ENCODE peak calls at places on chromosomes 12 and 14, in nine cellular contexts. U is H9, V is GM10248, M is fibroblast of lung, Y is AG10803, I is Calu3, A is AG04450, W is A549, T is transverse colon. S is an unnamed sample.

GRCh38 chr14:76644875-76645518 is 116.3 kb upstream of the VASH1 start:
- DNase-seq in I (peak; percentile 59), W (peak; percentile 58), U (peak; percentile 71), A (no peak), T (no peak), Y (peak; percentile 9), V (peak; percentile 52), M (peak; percentile 14), S (peak; percentile 79)

GRCh38 chr12:121096199-121096798 is 36.4 kb upstream of the P2RX7 start:
- DNase-seq in A (no peak), W (no peak), M (no peak), I (no peak), T (no peak), Y (no peak), V (no peak), U (no peak), S (no peak)

GRCh38 chr12:45974171-45974719 is 16.1 kb downstream of the SCAF11 start:
- DNase-seq in A (no peak), I (no peak), T (no peak), M (peak; percentile 27), V (no peak), W (no peak), Y (peak; percentile 24), U (no peak), S (no peak)

GRCh38 chr14:31070431-31070830 is 44.3 kb upstream of the STRN3 start:
- DNase-seq in V (no peak), Y (peak; percentile 98), A (peak; percentile 78), W (no peak), T (no peak), I (no peak), M (peak; percentile 99), U (no peak), S (no peak)

GRCh38 chr12:52084491-52085231 is 5.2 kb downstream of the SMIM41 start:
- DNase-seq in M (no peak), Y (no peak), W (no peak), I (no peak), V (no peak), T (no peak), A (no peak), U (no peak), S (no peak)

GRCh38 chr12:101570022-101570421 is 24.7 kb upstream of the MYBPC1 start:
- DNase-seq in M (peak; percentile 58), V (no peak), W (no peak), Y (peak; percentile 55), U (no peak), T (no peak), I (peak; percentile 14), A (peak; percentile 15), S (no peak)

GRCh38 chr12:76470028-76470939 is 89.3 kb downstream of the OSBPL8 start:
- DNase-seq in U (no peak), M (peak; percentile 97), T (no peak), V (peak; percentile 29), Y (peak; percentile 84), I (peak; percentile 34), A (peak; percentile 51), W (peak; percentile 47), S (no peak)

GRCh38 chr14:85250369-85250768 is 279.6 kb upstream of the FLRT2 start:
- DNase-seq in A (no peak), T (no peak), Y (no peak), W (no peak), I (no peak), U (peak; percentile 58), M (no peak), V (no peak), S (peak; percentile 43)

GRCh38 chr12:132596016-132596415 is 14.4 kb downstream of the LRCOL1 start:
- DNase-seq in Y (peak; percentile 46), A (no peak), W (no peak), M (peak; percentile 22), T (no peak), U (no peak), V (no peak), I (no peak), S (no peak)

GRCh38 chr12:76588881-76589565 is 29.5 kb upstream of the OSBPL8 start:
- DNase-seq in W (no peak), V (no peak), A (peak; percentile 66), T (no peak), M (peak; percentile 80), Y (peak; percentile 97), U (no peak), I (no peak), S (no peak)

GRCh38 chr14:100857196-100857922 is 31.4 kb downstream of the MEG3 start:
- DNase-seq in W (no peak), U (no peak), M (no peak), T (no peak), A (no peak), Y (no peak), I (no peak), V (no peak), S (no peak)

GRCh38 chr12:59484575-59484974 is 111.3 kb upstream of the SLC16A7 start:
- DNase-seq in W (no peak), V (peak; percentile 2), M (no peak), T (no peak), U (no peak), A (no peak), I (no peak), Y (no peak), S (no peak)

GRCh38 chr14:28676481-28676880 is 90.1 kb upstream of the FOXG1 start:
- DNase-seq in M (peak; percentile 73), W (no peak), V (no peak), A (no peak), Y (no peak), T (no peak), I (peak; percentile 50), U (no peak), S (no peak)

GRCh38 chr14:98754343-98755025 is 517.5 kb downstream of the BCL11B start:
- DNase-seq in W (no peak), U (no peak), T (no peak), Y (peak; percentile 57), V (no peak), M (peak; percentile 13), A (no peak), I (no peak), S (no peak)

GRCh38 chr14:98752660-98753059 is 519.3 kb downstream of the BCL11B start:
- DNase-seq in U (no peak), I (no peak), T (no peak), W (no peak), V (no peak), Y (no peak), M (no peak), A (no peak), S (no peak)

GRCh38 chr14:98751110-98751509 is 520.9 kb downstream of the BCL11B start:
- DNase-seq in M (no peak), U (no peak), I (no peak), Y (no peak), W (no peak), V (no peak), T (no peak), A (no peak), S (no peak)

GRCh38 chr14:98743536-98743935 is 528.5 kb downstream of the BCL11B start:
- DNase-seq in V (no peak), I (no peak), A (no peak), U (no peak), M (no peak), Y (no peak), W (no peak), T (no peak), S (no peak)

DNA sequence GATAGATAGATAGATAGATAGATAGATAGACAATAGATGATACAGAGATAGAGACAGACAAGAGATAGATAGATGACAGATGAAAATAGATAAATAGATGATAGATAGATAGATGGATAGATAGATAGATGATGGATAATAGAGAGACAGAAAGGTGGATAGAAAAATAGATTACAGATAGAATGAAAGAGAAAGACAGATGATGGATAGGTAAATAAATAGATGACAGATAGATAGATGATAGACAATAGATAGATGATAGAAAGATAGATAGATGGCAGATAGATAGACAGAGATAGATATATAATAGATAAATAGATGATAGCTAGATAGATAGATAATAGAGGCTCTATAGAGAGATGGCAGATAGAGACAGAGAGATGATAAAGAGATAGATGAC is 523.0 kb downstream of the BCL11B start:
- DNase-seq in A (no peak), Y (no peak), I (no peak), V (no peak), W (no peak), M (no peak), U (no peak), T (no peak), S (no peak)
- TF ChIP-seq CTCF in A (no peak), Y (no peak), I (no peak), V (no peak), W (no peak), M (no peak), U (no peak), T (no peak), S (no peak)

GRCh38 chr12:79174656-79175055 is 310.1 kb downstream of the SYT1 start:
- DNase-seq in M (peak; percentile 71), T (no peak), V (no peak), I (peak; percentile 20), Y (peak; percentile 69), W (peak; percentile 6), A (no peak), U (no peak), S (no peak)
- TF ChIP-seq CTCF in M (peak; percentile 44), T (no peak), V (no peak), I (peak; percentile 35), Y (peak; percentile 50), W (peak; percentile 54), A (peak; percentile 46), U (peak; percentile 51), S (no peak)

DNA sequence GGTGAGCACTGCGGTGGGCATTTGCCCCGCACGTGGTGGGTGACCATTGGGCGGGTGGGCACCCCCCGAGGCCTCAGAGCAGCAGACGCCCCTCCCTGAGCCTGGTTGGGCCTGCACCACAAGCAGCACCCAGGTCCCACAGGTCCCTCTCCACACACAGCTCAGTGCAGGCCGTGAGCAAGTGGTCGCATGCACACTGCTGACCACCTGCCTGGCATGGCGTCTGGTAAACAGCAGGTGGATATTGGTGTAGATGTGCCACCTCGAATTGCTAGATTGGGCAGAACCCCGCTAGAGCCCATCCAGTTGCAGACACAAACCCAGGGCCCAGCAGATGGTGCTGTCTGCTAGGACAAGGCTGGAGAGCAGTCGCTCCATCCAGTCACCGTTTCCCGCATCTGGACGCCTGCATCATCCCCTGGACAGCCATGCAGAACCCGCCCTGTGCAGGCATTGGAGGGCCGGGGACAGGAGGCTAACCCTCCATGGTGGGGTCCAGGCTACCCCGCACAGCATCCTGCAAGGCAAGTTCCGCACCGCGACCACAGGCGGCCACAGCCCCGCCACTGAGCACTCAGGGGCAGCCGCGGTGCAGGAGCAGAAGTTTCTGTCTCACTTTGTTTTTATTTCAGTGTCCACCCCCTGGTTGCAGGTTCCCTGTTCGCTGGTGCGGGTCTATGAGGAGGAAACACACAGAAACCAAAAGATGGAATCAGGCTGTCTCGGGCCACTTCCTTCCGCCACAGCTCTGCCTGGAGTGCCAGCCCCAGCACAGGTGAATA is 45.6 kb upstream of the RIMBP2 start:
- DNase-seq in A (no peak), T (peak; percentile 26), I (peak; percentile 79), U (peak; percentile 80), V (peak; percentile 77), Y (peak; percentile 51), W (peak; percentile 82), M (peak; percentile 40), S (peak; percentile 73)
- TF ChIP-seq CTCF in A (peak; percentile 64), T (peak; percentile 34), I (peak; percentile 48), U (peak; percentile 77), V (peak; percentile 74), Y (peak; percentile 65), W (peak; percentile 60), M (peak; percentile 64), S (no peak)

DNA sequence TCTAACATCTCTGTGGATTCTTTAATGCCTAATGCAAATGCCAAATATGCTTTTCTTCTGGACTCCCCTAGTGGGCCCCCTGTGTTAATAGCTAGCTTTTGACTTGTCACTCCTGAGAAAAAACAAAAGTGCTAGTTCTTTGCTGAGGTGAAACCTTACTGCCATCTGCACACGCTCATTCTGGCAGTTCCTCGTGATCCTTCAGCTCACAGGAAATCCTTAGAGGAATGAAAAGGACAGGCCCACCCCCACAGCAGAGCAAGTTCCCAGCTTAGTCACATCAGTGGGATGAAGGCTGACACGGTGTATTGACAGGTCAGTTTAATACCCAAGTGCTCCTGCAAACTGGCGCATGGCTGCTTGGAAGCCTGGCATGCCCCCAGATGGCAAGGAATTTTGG is 165.1 kb upstream of the ATP2B1 start:
- DNase-seq in Y (peak; percentile 20), I (no peak), M (peak; percentile 35), U (no peak), T (no peak), A (no peak), W (no peak), V (no peak), S (no peak)
- TF ChIP-seq CTCF in Y (no peak), I (no peak), M (no peak), U (no peak), T (no peak), A (no peak), W (no peak), V (no peak), S (no peak)

S was measured in WTC11.